ENCODE peak calls at places on chromosome X, in seven cellular contexts. A, O, D, T, S, H and Y are unnamed samples.

GRCh38 chrX:126165721-126166401 is at the start of gene DCAF12L2:
- DNase-seq in A (no peak), O (no peak), D (peak; percentile 77), T (no peak), S (no peak), H (no peak), Y (no peak)

GRCh38 chrX:46376246-46376885 is 168.9 kb downstream of the ZNF674 start:
- DNase-seq in A (peak; percentile 38), O (peak; percentile 3), D (no peak), T (no peak), S (peak; percentile 50), H (peak; percentile 61), Y (peak; percentile 55)

GRCh38 chrX:48695925-48696300 is 621 bp upstream of the SUV39H1 start:
- DNase-seq in A (peak; percentile 10), O (no peak), D (no peak), T (no peak), S (no peak), H (no peak), Y (peak; percentile 8)

GRCh38 chrX:47189906-47190305 is 3.7 kb upstream of the UBA1 start:
- DNase-seq in A (no peak), O (no peak), D (no peak), T (no peak), S (no peak), H (no peak), Y (no peak)

GRCh38 chrX:13001961-13002671 is 27.2 kb downstream of the TMSB4X start:
- DNase-seq in A (peak; percentile 11), O (no peak), D (no peak), T (no peak), S (no peak), H (no peak), Y (peak; percentile 57)

GRCh38 chrX:153926863-153927685 is 1.0 kb upstream of the ARHGAP4 start:
- DNase-seq in A (peak; percentile 92), O (peak; percentile 72), D (no peak), T (peak; percentile 90), S (no peak), H (peak; percentile 54), Y (no peak)

GRCh38 chrX:73446831-73447230 is at the start of gene CDX4:
- DNase-seq in A (no peak), O (no peak), D (no peak), T (no peak), S (no peak), H (no peak), Y (no peak)

GRCh38 chrX:105820247-105820646 is 2.1 kb upstream of the NRK start:
- DNase-seq in A (no peak), O (no peak), D (no peak), T (no peak), S (no peak), H (no peak), Y (no peak)

GRCh38 chrX:151871244-151871643 is 41.4 kb upstream of the MAGEA4 start:
- DNase-seq in A (no peak), O (no peak), D (no peak), T (no peak), S (peak; percentile 70), H (peak; percentile 95), Y (peak; percentile 94)

GRCh38 chrX:13906103-13906502 is 89.2 kb upstream of the GPM6B start:
- DNase-seq in A (no peak), O (no peak), D (no peak), T (no peak), S (no peak), H (no peak), Y (no peak)

GRCh38 chrX:154372612-154373022 is 1.8 kb downstream of the FLNA start:
- DNase-seq in A (peak; percentile 20), O (no peak), D (no peak), T (no peak), S (no peak), H (peak; percentile 84), Y (no peak)

GRCh38 chrX:116823677-116824076 is 360.9 kb upstream of the CT83 start:
- DNase-seq in A (no peak), O (no peak), D (no peak), T (no peak), S (no peak), H (no peak), Y (no peak)

GRCh38 chrX:106035064-106035463 is 3.5 kb downstream of the SERPINA7 start:
- DNase-seq in A (peak; percentile 7), O (no peak), D (no peak), T (no peak), S (no peak), H (no peak), Y (no peak)

GRCh38 chrX:45143455-45143854 is 57.2 kb downstream of the DIPK2B start:
- DNase-seq in A (no peak), O (no peak), D (no peak), T (no peak), S (no peak), H (no peak), Y (no peak)

GRCh38 chrX:17637235-17637634 is 100.1 kb upstream of the SCML1 start:
- DNase-seq in A (no peak), O (no peak), D (no peak), T (no peak), S (no peak), H (no peak), Y (no peak)

GRCh38 chrX:9378980-9379696 is 85.7 kb upstream of the TBL1X start:
- DNase-seq in A (no peak), O (no peak), D (no peak), T (peak; percentile 65), S (peak; percentile 12), H (peak; percentile 21), Y (peak; percentile 81)

GRCh38 chrX:150898343-150899190 is at the start of gene CD99L2:
- DNase-seq in A (peak; percentile 87), O (peak; percentile 88), D (peak; percentile 96), T (peak; percentile 90), S (peak; percentile 78), H (peak; percentile 87), Y (peak; percentile 84)

GRCh38 chrX:106612403-106612789 is 618 bp downstream of the RADX start:
- DNase-seq in A (no peak), O (no peak), D (no peak), T (no peak), S (peak; percentile 14), H (no peak), Y (peak; percentile 31)

GRCh38 chrX:40411350-40412111 is 169.2 kb upstream of the ATP6AP2 start:
- DNase-seq in A (peak; percentile 9), O (no peak), D (no peak), T (no peak), S (no peak), H (no peak), Y (no peak)

GRCh38 chrX:98398542-98398941 is 1514.8 kb downstream of the RPA4 start:
- DNase-seq in A (peak; percentile 17), O (no peak), D (no peak), T (no peak), S (no peak), H (no peak), Y (no peak)

GRCh38 chrX:47992669-47993068 is 11.1 kb downstream of the ZNF182 start:
- DNase-seq in A (no peak), O (no peak), D (no peak), T (no peak), S (no peak), H (no peak), Y (no peak)